ENCODE peak calls at places on chromosomes 11 and 22, in six cellular contexts. L is RPMI8226; Q is progenitor cell of endocrine pancreas; R is stimulated activated CD8-positive, alpha-beta memory T cell treated with anti-CD3 and anti-CD28 coated beads, Interleukin-15, amount 100 ng/mL, for 4 hours; D is CD4-positive, alpha-beta memory T cell; Z is COR-L47. T is an unnamed sample.

GRCh38 chr22:37043828-37044538 is 7.6 kb upstream of the KCTD17 start:
- DNase-seq in L (peak), Q (peak), R (no peak), D (peak), Z (peak), T (peak)

GRCh38 chr11:44941286-44942021 is 9.2 kb downstream of the TP53I11 start:
- DNase-seq in L (no peak), Q (no peak), R (no peak), D (no peak), Z (no peak), T (no peak)

GRCh38 chr22:18024276-18024939 is at the start of gene MICAL3:
- DNase-seq in L (peak), Q (peak), R (peak), D (peak), Z (peak), T (peak)

GRCh38 chr11:126281245-126281644 is 1.6 kb upstream of the TIRAP start:
- DNase-seq in L (no peak), Q (no peak), R (no peak), D (no peak), Z (no peak), T (no peak)

GRCh38 chr11:76459299-76459698 is 14.5 kb downstream of the EMSY start:
- DNase-seq in L (no peak), Q (no peak), R (no peak), D (no peak), Z (no peak), T (no peak)

GRCh38 chr11:44361883-44362282 is 51.9 kb upstream of the ALX4 start:
- DNase-seq in L (no peak), Q (no peak), R (no peak), D (no peak), Z (no peak), T (no peak)

GRCh38 chr22:31618057-31618456 is 44.0 kb downstream of the PISD start:
- DNase-seq in L (no peak), Q (no peak), R (no peak), D (no peak), Z (peak), T (no peak)

GRCh38 chr11:1207451-1208360 is 15.2 kb upstream of the MUC5B start:
- DNase-seq in L (no peak), Q (peak), R (no peak), D (no peak), Z (no peak), T (no peak)

GRCh38 chr22:17013396-17014100 is 5.5 kb upstream of the GAB4 start:
- DNase-seq in L (no peak), Q (no peak), R (no peak), D (no peak), Z (no peak), T (no peak)